ENCODE peak calls at places on chromosomes 5 and 9, in nine cellular contexts. One of them, this sample, is unnamed.

GRCh38 chr9:97990259-97990658 is 7.1 kb downstream of the ANP32B start:
- DNase-seq in T-helper 9 cell: no peak
- DNase-seq in NCI-H82: no peak
- DNase-seq in HCEC 1CT: peak; percentile 79
- DNase-seq in NCI-H1105 treated with DMSO at 0.1 percent for 48 hours: no peak
- DNase-seq in GOT3: no peak
- DNase-seq in astrocyte of the cerebellum: peak; percentile 28
- DNase-seq in aorta: no peak
- DNase-seq in stimulated activated CD8-positive, alpha-beta memory T cell treated with anti-CD3 and anti-CD28 coated beads, Interleukin-12 subunit alpha, Interleukin-12 subunit beta, amount 100 ng/mL, for 1 hour: no peak
- DNase-seq in this sample: no peak

GRCh38 chr9:114621975-114622609 is 11.0 kb downstream of the TMEM268 start:
- DNase-seq in T-helper 9 cell: no peak
- DNase-seq in NCI-H82: no peak
- DNase-seq in HCEC 1CT: peak; percentile 83
- DNase-seq in NCI-H1105 treated with DMSO at 0.1 percent for 48 hours: no peak
- DNase-seq in GOT3: no peak
- DNase-seq in astrocyte of the cerebellum: peak; percentile 43
- DNase-seq in aorta: no peak
- DNase-seq in stimulated activated CD8-positive, alpha-beta memory T cell treated with anti-CD3 and anti-CD28 coated beads, Interleukin-12 subunit alpha, Interleukin-12 subunit beta, amount 100 ng/mL, for 1 hour: no peak
- DNase-seq in this sample: no peak

GRCh38 chr5:57335092-57335491 is 147.5 kb downstream of the ACTBL2 start:
- DNase-seq in T-helper 9 cell: no peak
- DNase-seq in NCI-H82: no peak
- DNase-seq in HCEC 1CT: peak; percentile 78
- DNase-seq in NCI-H1105 treated with DMSO at 0.1 percent for 48 hours: no peak
- DNase-seq in GOT3: no peak
- DNase-seq in astrocyte of the cerebellum: no peak
- DNase-seq in aorta: no peak
- DNase-seq in stimulated activated CD8-positive, alpha-beta memory T cell treated with anti-CD3 and anti-CD28 coated beads, Interleukin-12 subunit alpha, Interleukin-12 subunit beta, amount 100 ng/mL, for 1 hour: no peak
- DNase-seq in this sample: no peak

GRCh38 chr5:85628153-85628552 is 989.6 kb upstream of the COX7C start:
- DNase-seq in T-helper 9 cell: no peak
- DNase-seq in NCI-H82: no peak
- DNase-seq in HCEC 1CT: no peak
- DNase-seq in NCI-H1105 treated with DMSO at 0.1 percent for 48 hours: no peak
- DNase-seq in GOT3: no peak
- DNase-seq in astrocyte of the cerebellum: no peak
- DNase-seq in aorta: no peak
- DNase-seq in stimulated activated CD8-positive, alpha-beta memory T cell treated with anti-CD3 and anti-CD28 coated beads, Interleukin-12 subunit alpha, Interleukin-12 subunit beta, amount 100 ng/mL, for 1 hour: no peak
- DNase-seq in this sample: no peak

GRCh38 chr9:16593746-16594145 is 276.7 kb downstream of the BNC2 start:
- DNase-seq in T-helper 9 cell: no peak
- DNase-seq in NCI-H82: no peak
- DNase-seq in HCEC 1CT: no peak
- DNase-seq in NCI-H1105 treated with DMSO at 0.1 percent for 48 hours: no peak
- DNase-seq in GOT3: no peak
- DNase-seq in astrocyte of the cerebellum: no peak
- DNase-seq in aorta: no peak
- DNase-seq in stimulated activated CD8-positive, alpha-beta memory T cell treated with anti-CD3 and anti-CD28 coated beads, Interleukin-12 subunit alpha, Interleukin-12 subunit beta, amount 100 ng/mL, for 1 hour: no peak
- DNase-seq in this sample: no peak

GRCh38 chr9:130196643-130197042 is 24.4 kb downstream of the NCS1 start:
- DNase-seq in T-helper 9 cell: no peak
- DNase-seq in NCI-H82: no peak
- DNase-seq in HCEC 1CT: no peak
- DNase-seq in NCI-H1105 treated with DMSO at 0.1 percent for 48 hours: peak; percentile 87
- DNase-seq in GOT3: no peak
- DNase-seq in astrocyte of the cerebellum: no peak
- DNase-seq in aorta: no peak
- DNase-seq in stimulated activated CD8-positive, alpha-beta memory T cell treated with anti-CD3 and anti-CD28 coated beads, Interleukin-12 subunit alpha, Interleukin-12 subunit beta, amount 100 ng/mL, for 1 hour: no peak
- DNase-seq in this sample: no peak

GRCh38 chr5:56279291-56279690 is 46.2 kb upstream of the ANKRD55 start:
- DNase-seq in T-helper 9 cell: no peak
- DNase-seq in NCI-H82: peak; percentile 4
- DNase-seq in HCEC 1CT: no peak
- DNase-seq in NCI-H1105 treated with DMSO at 0.1 percent for 48 hours: no peak
- DNase-seq in GOT3: no peak
- DNase-seq in astrocyte of the cerebellum: no peak
- DNase-seq in aorta: no peak
- DNase-seq in stimulated activated CD8-positive, alpha-beta memory T cell treated with anti-CD3 and anti-CD28 coated beads, Interleukin-12 subunit alpha, Interleukin-12 subunit beta, amount 100 ng/mL, for 1 hour: no peak
- DNase-seq in this sample: no peak

GRCh38 chr9:20898885-20899554 is 132.4 kb downstream of the HACD4 start:
- DNase-seq in T-helper 9 cell: no peak
- DNase-seq in NCI-H82: no peak
- DNase-seq in HCEC 1CT: no peak
- DNase-seq in NCI-H1105 treated with DMSO at 0.1 percent for 48 hours: no peak
- DNase-seq in GOT3: no peak
- DNase-seq in astrocyte of the cerebellum: no peak
- DNase-seq in aorta: no peak
- DNase-seq in stimulated activated CD8-positive, alpha-beta memory T cell treated with anti-CD3 and anti-CD28 coated beads, Interleukin-12 subunit alpha, Interleukin-12 subunit beta, amount 100 ng/mL, for 1 hour: no peak
- DNase-seq in this sample: no peak

GRCh38 chr5:159837860-159838259 is 78.4 kb upstream of the ADRA1B start:
- DNase-seq in T-helper 9 cell: no peak
- DNase-seq in NCI-H82: no peak
- DNase-seq in HCEC 1CT: no peak
- DNase-seq in NCI-H1105 treated with DMSO at 0.1 percent for 48 hours: no peak
- DNase-seq in GOT3: no peak
- DNase-seq in astrocyte of the cerebellum: no peak
- DNase-seq in aorta: no peak
- DNase-seq in stimulated activated CD8-positive, alpha-beta memory T cell treated with anti-CD3 and anti-CD28 coated beads, Interleukin-12 subunit alpha, Interleukin-12 subunit beta, amount 100 ng/mL, for 1 hour: no peak
- DNase-seq in this sample: no peak

GRCh38 chr9:17319822-17320221 is 185.0 kb downstream of the CNTLN start:
- DNase-seq in T-helper 9 cell: no peak
- DNase-seq in NCI-H82: no peak
- DNase-seq in HCEC 1CT: no peak
- DNase-seq in NCI-H1105 treated with DMSO at 0.1 percent for 48 hours: no peak
- DNase-seq in GOT3: no peak
- DNase-seq in astrocyte of the cerebellum: no peak
- DNase-seq in aorta: no peak
- DNase-seq in stimulated activated CD8-positive, alpha-beta memory T cell treated with anti-CD3 and anti-CD28 coated beads, Interleukin-12 subunit alpha, Interleukin-12 subunit beta, amount 100 ng/mL, for 1 hour: no peak
- DNase-seq in this sample: no peak

GRCh38 chr5:39513236-39513635 is 88.5 kb upstream of the DAB2 start:
- DNase-seq in T-helper 9 cell: no peak
- DNase-seq in NCI-H82: no peak
- DNase-seq in HCEC 1CT: no peak
- DNase-seq in NCI-H1105 treated with DMSO at 0.1 percent for 48 hours: no peak
- DNase-seq in GOT3: no peak
- DNase-seq in astrocyte of the cerebellum: no peak
- DNase-seq in aorta: no peak
- DNase-seq in stimulated activated CD8-positive, alpha-beta memory T cell treated with anti-CD3 and anti-CD28 coated beads, Interleukin-12 subunit alpha, Interleukin-12 subunit beta, amount 100 ng/mL, for 1 hour: no peak
- DNase-seq in this sample: no peak

GRCh38 chr5:72293495-72294055 is 26.5 kb downstream of the MRPS27 start:
- DNase-seq in T-helper 9 cell: no peak
- DNase-seq in NCI-H82: no peak
- DNase-seq in HCEC 1CT: no peak
- DNase-seq in NCI-H1105 treated with DMSO at 0.1 percent for 48 hours: no peak
- DNase-seq in GOT3: no peak
- DNase-seq in astrocyte of the cerebellum: no peak
- DNase-seq in aorta: no peak
- DNase-seq in stimulated activated CD8-positive, alpha-beta memory T cell treated with anti-CD3 and anti-CD28 coated beads, Interleukin-12 subunit alpha, Interleukin-12 subunit beta, amount 100 ng/mL, for 1 hour: no peak
- DNase-seq in this sample: no peak

GRCh38 chr9:1100945-1101344 is 50.8 kb downstream of the DMRT2 start:
- DNase-seq in T-helper 9 cell: no peak
- DNase-seq in NCI-H82: peak; percentile 33
- DNase-seq in HCEC 1CT: no peak
- DNase-seq in NCI-H1105 treated with DMSO at 0.1 percent for 48 hours: no peak
- DNase-seq in GOT3: no peak
- DNase-seq in astrocyte of the cerebellum: no peak
- DNase-seq in aorta: peak; percentile 47
- DNase-seq in stimulated activated CD8-positive, alpha-beta memory T cell treated with anti-CD3 and anti-CD28 coated beads, Interleukin-12 subunit alpha, Interleukin-12 subunit beta, amount 100 ng/mL, for 1 hour: no peak
- DNase-seq in this sample: no peak